ENCODE peak calls at places on chromosomes 6 and 20, in ten cellular contexts. I is adrenal gland, P is esophagus muscularis mucosa, D is GM12892, T is IMR-90, J is ovary, Y is A549, Z is stomach, E is heart left ventricle, W is body of pancreas. Q is an unnamed sample.

GRCh38 chr20:53950578-53950977 is 119.8 kb downstream of the BCAS1 start:
- DNase-seq in Y (no peak), I (no peak), Z (no peak), T (no peak), P (peak), E (no peak), D (no peak), W (no peak), J (no peak), Q (no peak)

GRCh38 chr6:105326838-105327745 is 75.8 kb downstream of the PREP start:
- DNase-seq in J (no peak), P (no peak), I (peak), Z (no peak), W (no peak), D (no peak), T (peak), Y (no peak), E (no peak), Q (no peak)

GRCh38 chr6:24931752-24932691 is 3.7 kb downstream of the RIPOR2 start:
- DNase-seq in Z (no peak), D (no peak), E (no peak), P (no peak), W (no peak), T (peak), Y (no peak), I (no peak), J (no peak), Q (no peak)

GRCh38 chr6:53651149-53651763 is 14.3 kb downstream of the KLHL31 start:
- DNase-seq in T (peak), I (peak), P (no peak), Z (peak), D (no peak), E (no peak), W (peak), J (peak), Y (peak), Q (no peak)

GRCh38 chr20:62825994-62826645 is 9.3 kb downstream of the COL9A3 start:
- DNase-seq in Y (no peak), W (no peak), Z (no peak), T (no peak), I (no peak), P (no peak), J (no peak), D (no peak), E (no peak), Q (no peak)

GRCh38 chr6:129683606-129684322 is 26.2 kb downstream of the ARHGAP18 start:
- DNase-seq in P (peak), E (peak), Z (peak), T (peak), I (peak), D (peak), W (peak), J (no peak), Y (peak), Q (peak)

GRCh38 chr20:38523697-38524096 is 51.1 kb downstream of the RALGAPB start:
- DNase-seq in J (no peak), D (no peak), E (no peak), T (peak), W (no peak), P (no peak), Z (no peak), I (no peak), Y (no peak), Q (no peak)

GRCh38 chr6:56913276-56914138 is 41.4 kb upstream of the BEND6 start:
- DNase-seq in Y (no peak), W (no peak), Z (no peak), D (no peak), I (no peak), P (no peak), E (no peak), T (peak), J (no peak), Q (no peak)

GRCh38 chr6:105317607-105318533 is 85.0 kb downstream of the PREP start:
- DNase-seq in W (peak), D (no peak), I (peak), J (no peak), P (peak), E (no peak), Z (no peak), T (no peak), Y (no peak), Q (no peak)

GRCh38 chr6:41733707-41734665 is 1.4 kb downstream of the TFEB start:
- DNase-seq in P (no peak), J (peak), D (peak), Y (peak), T (peak), E (peak), W (peak), Z (peak), I (peak), Q (peak)

GRCh38 chr20:13581451-13581850 is 57.3 kb downstream of the TASP1 start:
- DNase-seq in J (no peak), E (no peak), P (no peak), Z (no peak), Y (no peak), W (no peak), T (no peak), D (no peak), I (peak), Q (no peak)

GRCh38 chr6:31945507-31946369 is at the start of gene CFB:
- DNase-seq in D (no peak), Y (peak), E (peak), T (peak), I (peak), P (peak), J (peak), Z (peak), W (peak), Q (no peak)

GRCh38 chr20:61297981-61298380 is 45.9 kb downstream of the CDH4 start:
- DNase-seq in E (no peak), Y (no peak), T (peak), W (no peak), D (no peak), I (no peak), P (no peak), Z (no peak), J (no peak), Q (no peak)

GRCh38 chr6:79077680-79078056 is 386 bp downstream of the PHIP start:
- DNase-seq in W (peak), J (no peak), P (no peak), E (no peak), T (no peak), Z (peak), D (peak), I (no peak), Y (peak), Q (peak)

GRCh38 chr20:4592316-4593148 is 129.2 kb upstream of the PRND start:
- DNase-seq in Y (peak), W (peak), I (peak), T (no peak), P (no peak), Z (peak), D (peak), E (peak), J (peak), Q (peak)

GRCh38 chr6:144678844-144679243 is 393.7 kb downstream of the UTRN start:
- DNase-seq in J (no peak), Z (no peak), Y (no peak), P (no peak), T (peak), E (no peak), D (no peak), W (no peak), I (peak), Q (no peak)

GRCh38 chr6:31170600-31170881 is at the start of gene POU5F1:
- DNase-seq in P (no peak), J (no peak), I (no peak), Y (no peak), W (no peak), E (no peak), Z (no peak), T (no peak), D (no peak), Q (no peak)

GRCh38 chr6:54813901-54814300 is 32.7 kb upstream of the FAM83B start:
- DNase-seq in E (no peak), J (no peak), W (no peak), T (peak), Y (no peak), I (no peak), P (no peak), Z (no peak), D (no peak), Q (no peak)

GRCh38 chr6:33172307-33173227 is 19.7 kb downstream of the COL11A2 start:
- DNase-seq in P (no peak), J (no peak), I (no peak), D (no peak), Y (peak), E (no peak), Z (no peak), W (no peak), T (peak), Q (peak)

GRCh38 chr20:59157961-59158541 is 5.6 kb upstream of the ZNF831 start:
- DNase-seq in J (no peak), W (no peak), Z (no peak), I (no peak), T (no peak), D (no peak), P (no peak), E (no peak), Y (no peak), Q (no peak)

DNA sequence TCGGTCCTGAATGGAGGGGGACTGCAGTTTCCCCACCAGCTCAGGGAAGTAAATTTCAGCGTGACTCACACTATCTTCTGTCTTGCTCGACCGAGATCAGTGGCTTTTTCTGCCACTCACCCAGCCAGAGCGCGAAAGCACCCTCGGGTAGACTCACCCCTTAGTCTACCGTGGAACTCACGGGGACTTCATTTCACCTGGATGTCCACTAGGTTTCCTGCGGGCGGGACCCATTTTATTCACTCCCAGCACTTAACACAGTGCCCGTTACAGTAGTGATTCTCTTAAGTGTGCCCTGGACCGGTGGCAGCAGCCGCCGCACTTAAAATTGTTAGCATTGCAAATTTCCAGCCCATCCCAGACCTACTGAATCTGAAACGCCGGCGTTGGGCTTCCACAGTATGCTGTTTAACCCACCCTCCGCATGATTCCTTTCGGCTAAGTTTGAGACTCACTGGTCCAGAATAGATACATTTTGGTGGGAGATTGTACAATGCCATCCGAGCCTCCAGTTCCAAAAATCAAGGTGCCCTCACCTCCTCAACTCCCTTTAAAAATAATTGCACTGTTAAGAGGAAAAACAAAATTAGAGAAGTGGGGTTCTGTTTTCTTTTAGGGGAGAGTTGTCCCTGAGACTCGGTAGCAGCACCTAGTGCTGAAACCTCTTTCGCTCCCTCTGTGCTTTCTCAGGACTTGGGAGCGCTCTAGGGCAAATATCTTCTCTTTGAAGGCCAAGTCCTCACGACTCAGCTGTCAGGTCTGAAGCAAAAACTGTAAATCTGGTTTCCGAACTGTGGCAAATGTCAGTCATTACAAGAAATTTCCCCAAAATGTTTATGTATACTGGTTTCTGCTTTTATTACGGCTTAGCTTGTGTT is 1.0 kb downstream of the SMPDL3A start:
- DNase-seq in E (peak), T (peak), W (no peak), P (no peak), Z (no peak), D (peak), J (no peak), Y (peak), I (peak), Q (peak)
- TF ChIP-seq POLR2A in E (no peak), T (peak), W (no peak), P (no peak), Z (no peak), D (no peak), J (no peak), Y (no peak), I (no peak), Q (no peak)

GRCh38 chr20:33407251-33407650 is 5.9 kb upstream of the CDK5RAP1 start:
- DNase-seq in I (no peak), Z (no peak), E (no peak), J (no peak), Y (no peak), T (peak), W (no peak), D (no peak), P (no peak), Q (no peak)

GRCh38 chr20:33401922-33402369 is 627 bp upstream of the CDK5RAP1 start:
- DNase-seq in J (no peak), I (no peak), E (no peak), T (no peak), P (no peak), Y (no peak), D (no peak), W (no peak), Z (no peak), Q (no peak)

GRCh38 chr20:33404281-33404680 is 3.0 kb upstream of the CDK5RAP1 start:
- DNase-seq in T (no peak), Y (no peak), P (no peak), E (no peak), W (no peak), I (no peak), J (no peak), Z (no peak), D (no peak), Q (no peak)

GRCh38 chr20:33399924-33400323 is 1.4 kb downstream of the CDK5RAP1 start:
- DNase-seq in D (no peak), T (no peak), P (no peak), I (no peak), Z (no peak), W (no peak), E (no peak), Y (no peak), J (no peak), Q (no peak)

GRCh38 chr20:33401042-33401921 is at the start of gene CDK5RAP1:
- DNase-seq in Y (peak), Z (peak), J (peak), P (peak), E (peak), W (peak), T (peak), I (peak), D (peak), Q (peak)
- TF ChIP-seq POLR2A in Y (peak), Z (no peak), J (peak), P (no peak), E (peak), W (no peak), T (peak), I (no peak), D (peak), Q (peak)

DNA sequence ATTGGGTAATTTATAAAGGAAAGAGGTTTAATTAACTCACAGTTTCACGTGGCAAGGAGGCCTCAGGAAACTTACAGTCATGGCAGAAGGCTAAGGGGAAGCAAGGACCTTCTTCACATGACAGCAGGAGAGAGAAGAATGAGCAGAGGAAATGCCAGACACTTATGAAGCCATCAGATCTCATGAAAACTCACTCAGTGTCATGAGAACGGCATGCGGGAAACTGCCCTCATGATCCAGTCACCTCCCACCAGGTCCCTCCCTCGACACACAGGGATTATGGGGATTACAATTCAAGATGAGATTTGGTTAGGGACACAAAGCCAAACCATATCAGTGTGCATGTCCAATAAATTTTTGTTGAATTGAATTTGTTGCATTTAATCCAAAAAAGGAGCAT is 52.0 kb downstream of the ECT2L start:
- DNase-seq in W (no peak), D (no peak), P (no peak), E (no peak), J (no peak), Z (no peak), I (no peak), Y (no peak), T (peak), Q (no peak)
- TF ChIP-seq POLR2A in W (no peak), D (no peak), P (no peak), E (no peak), J (no peak), Z (no peak), I (no peak), Y (no peak), T (no peak), Q (no peak)

GRCh38 chr20:347640-348484 is 951 bp downstream of the NRSN2 start:
- DNase-seq in W (peak), Y (peak), J (peak), E (peak), T (peak), Z (peak), P (peak), D (peak), I (peak), Q (peak)
- TF ChIP-seq POLR2A in W (peak), Y (peak), J (peak), E (peak), T (peak), Z (no peak), P (no peak), D (peak), I (peak), Q (peak)